ENCODE peak calls at places on chromosomes 3 and 15, in nine cellular contexts. A is lower lobe of right lung; M is iris pigment epithelial cell; N is hypothalamus; U is iPS-NIHi11; S is stimulated activated CD4-positive, alpha-beta T cell treated with anti-CD3 and anti-CD28 coated beads, TNF-alpha, amount 100 ng/mL, for 4 hours; B is tibial artery; Z is GOT3; R is mammary epithelial cell. F is an unnamed sample.

GRCh38 chr3:102165367-102165766 is 269.4 kb upstream of the ZPLD1 start:
- DNase-seq in A (no peak), M (peak; percentile 71), N (no peak), U (no peak), S (no peak), B (no peak), Z (no peak), R (no peak), F (no peak)

GRCh38 chr3:196057663-196058356 is 24.1 kb downstream of the TFRC start:
- DNase-seq in A (no peak), M (no peak), N (no peak), U (peak; percentile 19), S (no peak), B (no peak), Z (no peak), R (no peak), F (no peak)

GRCh38 chr15:41790169-41790568 is 15.9 kb downstream of the MAPKBP1 start:
- DNase-seq in A (no peak), M (no peak), N (no peak), U (no peak), S (no peak), B (no peak), Z (no peak), R (no peak), F (no peak)

GRCh38 chr3:147939425-147940196 is 530.4 kb downstream of the ZIC1 start:
- DNase-seq in A (no peak), M (no peak), N (no peak), U (no peak), S (no peak), B (no peak), Z (no peak), R (no peak), F (no peak)

GRCh38 chr15:22966321-22967083 is 13.7 kb downstream of the CYFIP1 start:
- DNase-seq in A (no peak), M (no peak), N (no peak), U (no peak), S (no peak), B (no peak), Z (no peak), R (no peak), F (no peak)

GRCh38 chr15:94230886-94231727 is at the start of gene MCTP2:
- DNase-seq in A (peak; percentile 95), M (peak; percentile 50), N (no peak), U (peak; percentile 82), S (peak; percentile 66), B (peak; percentile 48), Z (peak; percentile 41), R (peak; percentile 96), F (peak; percentile 90)

GRCh38 chr3:10349801-10350200 is 28.9 kb upstream of the SEC13 start:
- DNase-seq in A (no peak), M (no peak), N (no peak), U (no peak), S (no peak), B (no peak), Z (no peak), R (no peak), F (no peak)

GRCh38 chr15:101191242-101191641 is 60.6 kb downstream of the CHSY1 start:
- DNase-seq in A (no peak), M (no peak), N (no peak), U (no peak), S (no peak), B (no peak), Z (no peak), R (no peak), F (no peak)

GRCh38 chr15:92343869-92344643 is 49.6 kb upstream of the ST8SIA2 start:
- DNase-seq in A (no peak), M (no peak), N (peak; percentile 17), U (peak; percentile 57), S (no peak), B (no peak), Z (no peak), R (no peak), F (peak; percentile 64)

GRCh38 chr3:60304103-60304502 is 947.1 kb downstream of the FHIT start:
- DNase-seq in A (no peak), M (peak; percentile 62), N (no peak), U (no peak), S (no peak), B (no peak), Z (no peak), R (no peak), F (peak; percentile 13)

GRCh38 chr15:38589502-38589901 is 24.9 kb upstream of the RASGRP1 start:
- DNase-seq in A (no peak), M (peak; percentile 94), N (no peak), U (no peak), S (no peak), B (no peak), Z (no peak), R (peak; percentile 88), F (peak; percentile 42)

GRCh38 chr3:157294953-157295352 is 135.0 kb upstream of the CCNL1 start:
- DNase-seq in A (no peak), M (no peak), N (no peak), U (no peak), S (no peak), B (no peak), Z (no peak), R (no peak), F (no peak)

GRCh38 chr3:31137718-31138465 is 243.4 kb upstream of the GADL1 start:
- DNase-seq in A (no peak), M (no peak), N (no peak), U (no peak), S (no peak), B (no peak), Z (no peak), R (peak; percentile 16), F (no peak)

GRCh38 chr3:125231895-125232294 is 19.3 kb upstream of the SLC12A8 start:
- DNase-seq in A (no peak), M (peak; percentile 87), N (no peak), U (no peak), S (no peak), B (no peak), Z (no peak), R (peak; percentile 56), F (no peak)

GRCh38 chr15:84731774-84732173 is 15.8 kb upstream of the SEC11A start:
- DNase-seq in A (no peak), M (peak; percentile 86), N (no peak), U (no peak), S (no peak), B (no peak), Z (no peak), R (no peak), F (no peak)

GRCh38 chr15:100220058-100220728 is 121.6 kb downstream of the ADAMTS17 start:
- DNase-seq in A (no peak), M (no peak), N (no peak), U (no peak), S (no peak), B (no peak), Z (no peak), R (no peak), F (peak; percentile 14)

GRCh38 chr3:112557980-112558379 is 3.8 kb downstream of the ATG3 start:
- DNase-seq in A (no peak), M (no peak), N (no peak), U (no peak), S (no peak), B (no peak), Z (no peak), R (no peak), F (no peak)

GRCh38 chr15:78394981-78395619 is 42.9 kb upstream of the IREB2 start:
- DNase-seq in A (no peak), M (no peak), N (no peak), U (peak; percentile 76), S (no peak), B (no peak), Z (no peak), R (no peak), F (peak; percentile 86)

GRCh38 chr15:23074684-23075083 is 35.3 kb upstream of the TUBGCP5 start:
- DNase-seq in A (no peak), M (peak; percentile 24), N (no peak), U (no peak), S (no peak), B (no peak), Z (no peak), R (no peak), F (no peak)

GRCh38 chr3:13581485-13582365 is 32.8 kb downstream of the FBLN2 start:
- DNase-seq in A (no peak), M (no peak), N (no peak), U (no peak), S (no peak), B (no peak), Z (no peak), R (no peak), F (no peak)

GRCh38 chr3:105719791-105720190 is 149.0 kb downstream of the CBLB start:
- DNase-seq in A (no peak), M (no peak), N (no peak), U (no peak), S (no peak), B (no peak), Z (no peak), R (peak; percentile 14), F (no peak)

GRCh38 chr3:45881031-45882022 is 5.0 kb upstream of the CCR9 start:
- DNase-seq in A (no peak), M (peak; percentile 67), N (no peak), U (no peak), S (no peak), B (no peak), Z (no peak), R (peak; percentile 82), F (peak; percentile 6)

GRCh38 chr3:184335661-184336483 is 1.5 kb upstream of the FAM131A start:
- DNase-seq in A (peak; percentile 90), M (peak; percentile 75), N (peak; percentile 85), U (peak; percentile 91), S (peak; percentile 85), B (peak; percentile 79), Z (no peak), R (peak; percentile 70), F (peak; percentile 92)

GRCh38 chr3:50205719-50206276 is 727 bp downstream of the SLC38A3 start:
- DNase-seq in A (peak; percentile 66), M (peak; percentile 13), N (no peak), U (peak; percentile 85), S (no peak), B (no peak), Z (no peak), R (no peak), F (peak; percentile 80)

GRCh38 chr3:69299344-69299743 is 86.5 kb downstream of the FRMD4B start:
- DNase-seq in A (no peak), M (no peak), N (no peak), U (no peak), S (no peak), B (no peak), Z (no peak), R (no peak), F (no peak)

GRCh38 chr3:103950676-103951075 is 1416.0 kb upstream of the ALCAM start:
- DNase-seq in A (no peak), M (no peak), N (no peak), U (no peak), S (no peak), B (no peak), Z (no peak), R (no peak), F (no peak)